ENCODE peak calls at places on chromosomes 1 and 21, in six cellular contexts. One of them, this sample, is unnamed.

GRCh38 chr1:230870916-230871315 is 2.6 kb upstream of the C1orf198 start:
- DNase-seq in B cell: no peak
- DNase-seq in cardiac fibroblast: no peak
- DNase-seq in prostate gland: no peak
- DNase-seq in Peyer's patch: no peak
- DNase-seq in fibroblast of lung: no peak
- DNase-seq in this sample: no peak

GRCh38 chr1:150621497-150622113 is 7.8 kb downstream of the ENSA start:
- DNase-seq in Peyer's patch: peak
- DNase-seq in B cell: peak
- DNase-seq in cardiac fibroblast: peak
- DNase-seq in prostate gland: peak
- DNase-seq in fibroblast of lung: peak
- DNase-seq in this sample: peak

GRCh38 chr1:16324456-16324890 is 27.8 kb downstream of the FBXO42 start:
- DNase-seq in cardiac fibroblast: peak
- DNase-seq in prostate gland: peak
- DNase-seq in Peyer's patch: peak
- DNase-seq in B cell: no peak
- DNase-seq in fibroblast of lung: peak
- DNase-seq in this sample: no peak

GRCh38 chr21:45820171-45821091 is 161.1 kb upstream of the COL6A1 start:
- DNase-seq in prostate gland: peak
- DNase-seq in cardiac fibroblast: peak
- DNase-seq in fibroblast of lung: peak
- DNase-seq in B cell: peak
- DNase-seq in Peyer's patch: peak
- DNase-seq in this sample: peak

GRCh38 chr1:15951341-15952153 is 24.4 kb downstream of the ZBTB17 start:
- DNase-seq in fibroblast of lung: no peak
- DNase-seq in cardiac fibroblast: peak
- DNase-seq in B cell: no peak
- DNase-seq in prostate gland: no peak
- DNase-seq in Peyer's patch: peak
- DNase-seq in this sample: peak

GRCh38 chr1:78483903-78484302 is 6.9 kb upstream of the PTGFR start:
- DNase-seq in cardiac fibroblast: peak
- DNase-seq in B cell: no peak
- DNase-seq in Peyer's patch: no peak
- DNase-seq in fibroblast of lung: peak
- DNase-seq in prostate gland: no peak
- DNase-seq in this sample: no peak

GRCh38 chr21:38888956-38889605 is 83.4 kb downstream of the ETS2 start:
- DNase-seq in fibroblast of lung: peak
- DNase-seq in cardiac fibroblast: no peak
- DNase-seq in Peyer's patch: no peak
- DNase-seq in prostate gland: no peak
- DNase-seq in B cell: no peak
- DNase-seq in this sample: no peak

GRCh38 chr1:218705911-218706893 is 361.1 kb downstream of the TGFB2 start:
- DNase-seq in Peyer's patch: no peak
- DNase-seq in B cell: no peak
- DNase-seq in cardiac fibroblast: peak
- DNase-seq in prostate gland: no peak
- DNase-seq in fibroblast of lung: peak
- DNase-seq in this sample: no peak

GRCh38 chr1:212816567-212817278 is 25.0 kb downstream of the TATDN3 start:
- DNase-seq in Peyer's patch: no peak
- DNase-seq in fibroblast of lung: no peak
- DNase-seq in prostate gland: no peak
- DNase-seq in cardiac fibroblast: no peak
- DNase-seq in B cell: no peak
- DNase-seq in this sample: no peak

GRCh38 chr1:176789571-176790090 is 326.7 kb downstream of the PAPPA2 start:
- DNase-seq in cardiac fibroblast: no peak
- DNase-seq in fibroblast of lung: peak
- DNase-seq in Peyer's patch: no peak
- DNase-seq in prostate gland: no peak
- DNase-seq in B cell: no peak
- DNase-seq in this sample: no peak

GRCh38 chr1:163844393-163844948 is 522.7 kb downstream of the NUF2 start:
- DNase-seq in fibroblast of lung: peak
- DNase-seq in cardiac fibroblast: peak
- DNase-seq in B cell: no peak
- DNase-seq in prostate gland: no peak
- DNase-seq in Peyer's patch: no peak
- DNase-seq in this sample: no peak

GRCh38 chr1:55773189-55773940 is 558.2 kb upstream of the USP24 start:
- DNase-seq in fibroblast of lung: peak
- DNase-seq in cardiac fibroblast: peak
- DNase-seq in Peyer's patch: no peak
- DNase-seq in B cell: no peak
- DNase-seq in prostate gland: no peak
- DNase-seq in this sample: no peak

GRCh38 chr1:181134543-181135461 is 46.3 kb downstream of the IER5 start:
- DNase-seq in fibroblast of lung: peak
- DNase-seq in B cell: peak
- DNase-seq in prostate gland: peak
- DNase-seq in cardiac fibroblast: peak
- DNase-seq in Peyer's patch: peak
- DNase-seq in this sample: peak

GRCh38 chr1:110187139-110187890 is 22.8 kb upstream of the KCNC4 start:
- DNase-seq in B cell: no peak
- DNase-seq in Peyer's patch: no peak
- DNase-seq in fibroblast of lung: peak
- DNase-seq in prostate gland: no peak
- DNase-seq in cardiac fibroblast: peak
- DNase-seq in this sample: no peak

GRCh38 chr21:46404306-46404705 is 54.4 kb upstream of the DIP2A start:
- DNase-seq in prostate gland: no peak
- DNase-seq in cardiac fibroblast: no peak
- DNase-seq in Peyer's patch: no peak
- DNase-seq in fibroblast of lung: no peak
- DNase-seq in B cell: no peak
- DNase-seq in this sample: no peak

GRCh38 chr1:27350673-27351540 is 9.1 kb downstream of the SYTL1 start:
- DNase-seq in B cell: no peak
- DNase-seq in Peyer's patch: peak
- DNase-seq in cardiac fibroblast: peak
- DNase-seq in fibroblast of lung: peak
- DNase-seq in prostate gland: no peak
- DNase-seq in this sample: no peak

GRCh38 chr1:156513189-156513588 is 12.6 kb upstream of the MEF2D start:
- DNase-seq in Peyer's patch: no peak
- DNase-seq in B cell: no peak
- DNase-seq in prostate gland: no peak
- DNase-seq in cardiac fibroblast: no peak
- DNase-seq in fibroblast of lung: no peak
- DNase-seq in this sample: no peak

GRCh38 chr1:97636941-97637340 is 283.9 kb downstream of the DPYD start:
- DNase-seq in B cell: no peak
- DNase-seq in fibroblast of lung: peak
- DNase-seq in cardiac fibroblast: peak
- DNase-seq in Peyer's patch: no peak
- DNase-seq in prostate gland: no peak
- DNase-seq in this sample: no peak

GRCh38 chr1:48617227-48617626 is 145.2 kb upstream of the SPATA6 start:
- DNase-seq in prostate gland: no peak
- DNase-seq in fibroblast of lung: peak
- DNase-seq in cardiac fibroblast: peak
- DNase-seq in Peyer's patch: no peak
- DNase-seq in B cell: no peak
- DNase-seq in this sample: no peak

GRCh38 chr1:33301273-33301984 is 19.5 kb downstream of the A3GALT2 start:
- DNase-seq in Peyer's patch: peak
- DNase-seq in cardiac fibroblast: peak
- DNase-seq in prostate gland: no peak
- DNase-seq in fibroblast of lung: no peak
- DNase-seq in B cell: no peak
- DNase-seq in this sample: no peak

GRCh38 chr1:218344814-218345672 is at the start of gene TGFB2:
- DNase-seq in cardiac fibroblast: peak
- DNase-seq in fibroblast of lung: peak
- DNase-seq in B cell: peak
- DNase-seq in prostate gland: peak
- DNase-seq in Peyer's patch: peak
- DNase-seq in this sample: peak

GRCh38 chr1:208475449-208475848 is 231.3 kb upstream of the PLXNA2 start:
- DNase-seq in cardiac fibroblast: peak
- DNase-seq in fibroblast of lung: peak
- DNase-seq in prostate gland: no peak
- DNase-seq in B cell: no peak
- DNase-seq in Peyer's patch: no peak
- DNase-seq in this sample: no peak

GRCh38 chr1:208475951-208476824 is 232.0 kb upstream of the PLXNA2 start:
- DNase-seq in prostate gland: no peak
- DNase-seq in Peyer's patch: no peak
- DNase-seq in cardiac fibroblast: peak
- DNase-seq in fibroblast of lung: peak
- DNase-seq in B cell: no peak
- DNase-seq in this sample: no peak

GRCh38 chr1:208476825-208477170 is 232.6 kb upstream of the PLXNA2 start:
- DNase-seq in cardiac fibroblast: no peak
- DNase-seq in B cell: no peak
- DNase-seq in fibroblast of lung: no peak
- DNase-seq in prostate gland: no peak
- DNase-seq in Peyer's patch: no peak
- DNase-seq in this sample: no peak

GRCh38 chr1:208479435-208479834 is 235.3 kb upstream of the PLXNA2 start:
- DNase-seq in Peyer's patch: no peak
- DNase-seq in prostate gland: no peak
- DNase-seq in cardiac fibroblast: no peak
- DNase-seq in B cell: no peak
- DNase-seq in fibroblast of lung: no peak
- DNase-seq in this sample: no peak
- TF ChIP-seq CTCF in Peyer's patch: no peak
- TF ChIP-seq CTCF in prostate gland: no peak
- TF ChIP-seq CTCF in cardiac fibroblast: no peak
- TF ChIP-seq CTCF in B cell: no peak
- TF ChIP-seq CTCF in fibroblast of lung: no peak
- TF ChIP-seq CTCF in this sample: no peak

GRCh38 chr21:41932191-41932575 is 21.6 kb downstream of the C2CD2 start:
- DNase-seq in Peyer's patch: no peak
- DNase-seq in fibroblast of lung: peak
- DNase-seq in B cell: peak
- DNase-seq in prostate gland: no peak
- DNase-seq in cardiac fibroblast: peak
- DNase-seq in this sample: no peak
- TF ChIP-seq CTCF in Peyer's patch: no peak
- TF ChIP-seq CTCF in fibroblast of lung: no peak
- TF ChIP-seq CTCF in B cell: peak
- TF ChIP-seq CTCF in prostate gland: no peak
- TF ChIP-seq CTCF in cardiac fibroblast: peak
- TF ChIP-seq CTCF in this sample: no peak

GRCh38 chr1:51203874-51204245 is 32.2 kb upstream of the RNF11 start:
- DNase-seq in cardiac fibroblast: no peak
- DNase-seq in fibroblast of lung: no peak
- DNase-seq in prostate gland: no peak
- DNase-seq in Peyer's patch: no peak
- DNase-seq in B cell: no peak
- DNase-seq in this sample: no peak

DNA sequence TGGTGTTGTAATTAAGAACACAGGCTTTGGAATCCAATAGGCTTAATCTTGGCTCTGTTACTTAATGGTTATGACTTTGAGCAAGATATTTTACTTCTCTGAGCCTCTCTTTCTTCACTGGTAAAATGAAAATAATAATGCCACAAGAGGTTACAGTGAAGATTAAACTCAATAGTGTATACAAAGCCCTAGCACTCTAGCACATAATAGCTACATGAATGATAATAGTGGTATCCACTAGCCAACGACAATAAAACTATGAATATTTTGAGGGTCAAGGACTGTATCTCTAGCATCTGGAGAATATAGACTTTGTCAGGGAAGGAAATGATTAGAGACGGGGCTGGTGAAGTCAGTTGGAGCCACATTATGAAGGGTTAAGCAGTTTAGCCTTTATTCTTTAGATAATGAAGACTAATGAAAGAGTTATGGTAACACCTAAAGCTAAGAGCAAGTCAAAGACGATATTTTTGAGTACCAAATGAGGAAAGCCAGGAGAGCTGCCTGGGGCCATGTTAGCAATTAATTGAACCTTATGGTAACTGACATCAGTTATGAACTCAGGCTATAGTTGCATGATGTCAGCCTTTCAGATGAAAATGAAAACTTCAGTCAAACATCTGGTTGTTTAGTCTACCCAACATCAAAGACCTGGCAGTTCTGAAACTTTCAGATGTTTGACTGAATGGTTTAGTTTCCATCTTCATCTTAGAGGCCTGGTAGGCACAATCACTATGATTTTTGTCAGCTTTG is 32.8 kb upstream of the RNF11 start:
- DNase-seq in prostate gland: no peak
- DNase-seq in fibroblast of lung: no peak
- DNase-seq in Peyer's patch: no peak
- DNase-seq in cardiac fibroblast: no peak
- DNase-seq in B cell: no peak
- DNase-seq in this sample: no peak
- TF ChIP-seq CTCF in prostate gland: no peak
- TF ChIP-seq CTCF in fibroblast of lung: no peak
- TF ChIP-seq CTCF in Peyer's patch: no peak
- TF ChIP-seq CTCF in cardiac fibroblast: no peak
- TF ChIP-seq CTCF in B cell: no peak
- TF ChIP-seq CTCF in this sample: no peak

GRCh38 chr21:29674343-29674742 is 265.5 kb downstream of the GRIK1 start:
- DNase-seq in cardiac fibroblast: no peak
- DNase-seq in prostate gland: no peak
- DNase-seq in Peyer's patch: no peak
- DNase-seq in fibroblast of lung: no peak
- DNase-seq in B cell: no peak
- DNase-seq in this sample: peak

GRCh38 chr21:29670228-29670627 is 269.6 kb downstream of the GRIK1 start:
- DNase-seq in Peyer's patch: no peak
- DNase-seq in B cell: no peak
- DNase-seq in fibroblast of lung: no peak
- DNase-seq in cardiac fibroblast: no peak
- DNase-seq in prostate gland: no peak
- DNase-seq in this sample: no peak

GRCh38 chr21:29673096-29673610 is 266.6 kb downstream of the GRIK1 start:
- DNase-seq in Peyer's patch: no peak
- DNase-seq in fibroblast of lung: no peak
- DNase-seq in cardiac fibroblast: no peak
- DNase-seq in prostate gland: no peak
- DNase-seq in B cell: no peak
- DNase-seq in this sample: no peak

GRCh38 chr21:29669416-29669815 is 270.4 kb downstream of the GRIK1 start:
- DNase-seq in fibroblast of lung: no peak
- DNase-seq in cardiac fibroblast: no peak
- DNase-seq in Peyer's patch: no peak
- DNase-seq in prostate gland: no peak
- DNase-seq in B cell: no peak
- DNase-seq in this sample: peak

DNA sequence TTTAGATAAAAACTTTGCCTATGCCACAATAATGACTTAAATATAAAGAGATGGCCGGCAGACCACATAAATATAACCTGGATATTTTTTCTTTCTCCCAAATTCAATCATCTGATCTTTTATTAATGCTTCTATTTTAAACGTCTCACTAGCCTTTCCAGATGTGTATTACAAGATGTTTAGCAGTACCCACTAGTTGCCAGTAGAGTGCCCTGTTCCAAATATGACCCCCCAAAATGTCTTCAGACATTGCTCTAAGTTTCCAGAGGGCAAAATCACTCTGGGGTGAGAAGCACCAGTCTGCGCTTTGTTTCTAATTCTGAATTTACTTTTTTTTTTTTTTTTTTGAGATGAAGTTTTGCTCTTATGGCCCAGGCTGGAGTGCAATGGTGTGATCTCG is 268.1 kb downstream of the GRIK1 start:
- DNase-seq in prostate gland: no peak
- DNase-seq in Peyer's patch: no peak
- DNase-seq in cardiac fibroblast: no peak
- DNase-seq in fibroblast of lung: no peak
- DNase-seq in B cell: no peak
- DNase-seq in this sample: no peak
- TF ChIP-seq CTCF in prostate gland: no peak
- TF ChIP-seq CTCF in Peyer's patch: no peak
- TF ChIP-seq CTCF in cardiac fibroblast: peak
- TF ChIP-seq CTCF in fibroblast of lung: no peak
- TF ChIP-seq CTCF in B cell: no peak
- TF ChIP-seq CTCF in this sample: peak

This sample was measured in activated CD8-positive, alpha-beta T cell treated with anti-CD3 and anti-CD28 coated beads for 36 hours.